ENCODE peak calls at places on chromosome 11, in eight cellular contexts. One of them, this sample, is unnamed.
A peak's percentile ranks its signal among the peaks of the same experiment; 100 is the strongest.

GRCh38 chr11:7591107-7591894 is 77.5 kb downstream of the PPFIBP2 start:
- DNase-seq in iPS DF 19.7: no peak
- DNase-seq in naive thymus-derived CD8-positive, alpha-beta T cell: no peak
- DNase-seq in RWPE1: no peak
- DNase-seq in NCI-H460: no peak
- DNase-seq in WTC11: no peak
- DNase-seq in NCI-H82: no peak
- DNase-seq in activated CD8-positive, alpha-beta memory T cell treated with anti-CD3 and anti-CD28 coated beads, Interleukin-2, amount 50 U/mL, for 48 hours: no peak
- DNase-seq in this sample: no peak

GRCh38 chr11:123251656-123252344 is 56.8 kb upstream of the CLMP start:
- DNase-seq in iPS DF 19.7: no peak
- DNase-seq in naive thymus-derived CD8-positive, alpha-beta T cell: no peak
- DNase-seq in RWPE1: no peak
- DNase-seq in NCI-H460: no peak
- DNase-seq in WTC11: no peak
- DNase-seq in NCI-H82: no peak
- DNase-seq in activated CD8-positive, alpha-beta memory T cell treated with anti-CD3 and anti-CD28 coated beads, Interleukin-2, amount 50 U/mL, for 48 hours: no peak
- DNase-seq in this sample: no peak

GRCh38 chr11:45915446-45915845 is 2.2 kb downstream of the PEX16 start:
- DNase-seq in iPS DF 19.7: no peak
- DNase-seq in naive thymus-derived CD8-positive, alpha-beta T cell: no peak
- DNase-seq in RWPE1: no peak
- DNase-seq in NCI-H460: no peak
- DNase-seq in WTC11: no peak
- DNase-seq in NCI-H82: no peak
- DNase-seq in activated CD8-positive, alpha-beta memory T cell treated with anti-CD3 and anti-CD28 coated beads, Interleukin-2, amount 50 U/mL, for 48 hours: no peak
- DNase-seq in this sample: no peak

GRCh38 chr11:101817536-101817935 is 97.3 kb upstream of the CEP126 start:
- DNase-seq in iPS DF 19.7: no peak
- DNase-seq in naive thymus-derived CD8-positive, alpha-beta T cell: no peak
- DNase-seq in RWPE1: no peak
- DNase-seq in NCI-H460: no peak
- DNase-seq in WTC11: no peak
- DNase-seq in NCI-H82: no peak
- DNase-seq in activated CD8-positive, alpha-beta memory T cell treated with anti-CD3 and anti-CD28 coated beads, Interleukin-2, amount 50 U/mL, for 48 hours: no peak
- DNase-seq in this sample: no peak

GRCh38 chr11:65182258-65183170 is 786 bp downstream of the CAPN1 start:
- DNase-seq in iPS DF 19.7: no peak
- DNase-seq in naive thymus-derived CD8-positive, alpha-beta T cell: no peak
- DNase-seq in RWPE1: peak; percentile 48
- DNase-seq in NCI-H460: no peak
- DNase-seq in WTC11: peak; percentile 81
- DNase-seq in NCI-H82: peak; percentile 42
- DNase-seq in activated CD8-positive, alpha-beta memory T cell treated with anti-CD3 and anti-CD28 coated beads, Interleukin-2, amount 50 U/mL, for 48 hours: peak; percentile 58
- DNase-seq in this sample: no peak

GRCh38 chr11:30567148-30567547 is 19.0 kb downstream of the MPPED2 start:
- DNase-seq in iPS DF 19.7: no peak
- DNase-seq in naive thymus-derived CD8-positive, alpha-beta T cell: no peak
- DNase-seq in RWPE1: no peak
- DNase-seq in NCI-H460: no peak
- DNase-seq in WTC11: no peak
- DNase-seq in NCI-H82: peak; percentile 30
- DNase-seq in activated CD8-positive, alpha-beta memory T cell treated with anti-CD3 and anti-CD28 coated beads, Interleukin-2, amount 50 U/mL, for 48 hours: no peak
- DNase-seq in this sample: no peak

GRCh38 chr11:95498731-95499396 is 267.9 kb upstream of the SESN3 start:
- DNase-seq in iPS DF 19.7: peak; percentile 69
- DNase-seq in naive thymus-derived CD8-positive, alpha-beta T cell: no peak
- DNase-seq in RWPE1: no peak
- DNase-seq in NCI-H460: no peak
- DNase-seq in WTC11: peak; percentile 68
- DNase-seq in NCI-H82: no peak
- DNase-seq in activated CD8-positive, alpha-beta memory T cell treated with anti-CD3 and anti-CD28 coated beads, Interleukin-2, amount 50 U/mL, for 48 hours: no peak
- DNase-seq in this sample: no peak

GRCh38 chr11:118241191-118242098 is 10.7 kb downstream of the MPZL3 start:
- DNase-seq in iPS DF 19.7: no peak
- DNase-seq in naive thymus-derived CD8-positive, alpha-beta T cell: no peak
- DNase-seq in RWPE1: peak; percentile 79
- DNase-seq in NCI-H460: no peak
- DNase-seq in WTC11: no peak
- DNase-seq in NCI-H82: no peak
- DNase-seq in activated CD8-positive, alpha-beta memory T cell treated with anti-CD3 and anti-CD28 coated beads, Interleukin-2, amount 50 U/mL, for 48 hours: peak; percentile 78
- DNase-seq in this sample: peak; percentile 91

GRCh38 chr11:94536386-94536785 is 7.3 kb upstream of the FUT4 start:
- DNase-seq in iPS DF 19.7: no peak
- DNase-seq in naive thymus-derived CD8-positive, alpha-beta T cell: no peak
- DNase-seq in RWPE1: no peak
- DNase-seq in NCI-H460: no peak
- DNase-seq in WTC11: no peak
- DNase-seq in NCI-H82: no peak
- DNase-seq in activated CD8-positive, alpha-beta memory T cell treated with anti-CD3 and anti-CD28 coated beads, Interleukin-2, amount 50 U/mL, for 48 hours: no peak
- DNase-seq in this sample: no peak

GRCh38 chr11:15208570-15209222 is 94.0 kb downstream of the INSC start:
- DNase-seq in iPS DF 19.7: peak; percentile 25
- DNase-seq in naive thymus-derived CD8-positive, alpha-beta T cell: peak; percentile 65
- DNase-seq in RWPE1: peak; percentile 77
- DNase-seq in NCI-H460: peak; percentile 41
- DNase-seq in WTC11: peak; percentile 90
- DNase-seq in NCI-H82: peak; percentile 77
- DNase-seq in activated CD8-positive, alpha-beta memory T cell treated with anti-CD3 and anti-CD28 coated beads, Interleukin-2, amount 50 U/mL, for 48 hours: peak; percentile 90
- DNase-seq in this sample: peak; percentile 24

GRCh38 chr11:69157156-69157821 is 1.6 kb downstream of the SMIM38 start:
- DNase-seq in iPS DF 19.7: no peak
- DNase-seq in naive thymus-derived CD8-positive, alpha-beta T cell: no peak
- DNase-seq in RWPE1: no peak
- DNase-seq in NCI-H460: no peak
- DNase-seq in WTC11: no peak
- DNase-seq in NCI-H82: peak; percentile 2
- DNase-seq in activated CD8-positive, alpha-beta memory T cell treated with anti-CD3 and anti-CD28 coated beads, Interleukin-2, amount 50 U/mL, for 48 hours: no peak
- DNase-seq in this sample: no peak

GRCh38 chr11:124075841-124076571 is 34.9 kb upstream of the OR10G7 start:
- DNase-seq in iPS DF 19.7: no peak
- DNase-seq in naive thymus-derived CD8-positive, alpha-beta T cell: peak; percentile 7
- DNase-seq in RWPE1: no peak
- DNase-seq in NCI-H460: peak; percentile 17
- DNase-seq in WTC11: peak; percentile 26
- DNase-seq in NCI-H82: no peak
- DNase-seq in activated CD8-positive, alpha-beta memory T cell treated with anti-CD3 and anti-CD28 coated beads, Interleukin-2, amount 50 U/mL, for 48 hours: peak; percentile 53
- DNase-seq in this sample: no peak

GRCh38 chr11:134474942-134475341 is 62.9 kb upstream of the B3GAT1 start:
- DNase-seq in iPS DF 19.7: no peak
- DNase-seq in naive thymus-derived CD8-positive, alpha-beta T cell: no peak
- DNase-seq in RWPE1: no peak
- DNase-seq in NCI-H460: no peak
- DNase-seq in WTC11: no peak
- DNase-seq in NCI-H82: no peak
- DNase-seq in activated CD8-positive, alpha-beta memory T cell treated with anti-CD3 and anti-CD28 coated beads, Interleukin-2, amount 50 U/mL, for 48 hours: no peak
- DNase-seq in this sample: no peak

GRCh38 chr11:36142439-36142838 is 146.8 kb downstream of the COMMD9 start:
- DNase-seq in iPS DF 19.7: no peak
- DNase-seq in naive thymus-derived CD8-positive, alpha-beta T cell: no peak
- DNase-seq in RWPE1: no peak
- DNase-seq in NCI-H460: no peak
- DNase-seq in WTC11: no peak
- DNase-seq in NCI-H82: peak; percentile 64
- DNase-seq in activated CD8-positive, alpha-beta memory T cell treated with anti-CD3 and anti-CD28 coated beads, Interleukin-2, amount 50 U/mL, for 48 hours: no peak
- DNase-seq in this sample: no peak

GRCh38 chr11:34650528-34650927 is 29.6 kb downstream of the EHF start:
- DNase-seq in iPS DF 19.7: no peak
- DNase-seq in naive thymus-derived CD8-positive, alpha-beta T cell: peak; percentile 32
- DNase-seq in RWPE1: no peak
- DNase-seq in NCI-H460: no peak
- DNase-seq in WTC11: no peak
- DNase-seq in NCI-H82: no peak
- DNase-seq in activated CD8-positive, alpha-beta memory T cell treated with anti-CD3 and anti-CD28 coated beads, Interleukin-2, amount 50 U/mL, for 48 hours: peak; percentile 80
- DNase-seq in this sample: peak; percentile 69

GRCh38 chr11:34263462-34264186 is 94.2 kb downstream of the ABTB2 start:
- DNase-seq in iPS DF 19.7: no peak
- DNase-seq in naive thymus-derived CD8-positive, alpha-beta T cell: no peak
- DNase-seq in RWPE1: peak; percentile 84
- DNase-seq in NCI-H460: no peak
- DNase-seq in WTC11: no peak
- DNase-seq in NCI-H82: no peak
- DNase-seq in activated CD8-positive, alpha-beta memory T cell treated with anti-CD3 and anti-CD28 coated beads, Interleukin-2, amount 50 U/mL, for 48 hours: no peak
- DNase-seq in this sample: no peak

GRCh38 chr11:62413060-62413696 is 5.7 kb upstream of the SCGB1A1 start:
- DNase-seq in iPS DF 19.7: no peak
- DNase-seq in naive thymus-derived CD8-positive, alpha-beta T cell: no peak
- DNase-seq in RWPE1: no peak
- DNase-seq in NCI-H460: no peak
- DNase-seq in WTC11: no peak
- DNase-seq in NCI-H82: no peak
- DNase-seq in activated CD8-positive, alpha-beta memory T cell treated with anti-CD3 and anti-CD28 coated beads, Interleukin-2, amount 50 U/mL, for 48 hours: no peak
- DNase-seq in this sample: no peak

GRCh38 chr11:17313349-17314231 is 37.1 kb downstream of the NUCB2 start:
- DNase-seq in iPS DF 19.7: no peak
- DNase-seq in naive thymus-derived CD8-positive, alpha-beta T cell: no peak
- DNase-seq in RWPE1: no peak
- DNase-seq in NCI-H460: no peak
- DNase-seq in WTC11: no peak
- DNase-seq in NCI-H82: no peak
- DNase-seq in activated CD8-positive, alpha-beta memory T cell treated with anti-CD3 and anti-CD28 coated beads, Interleukin-2, amount 50 U/mL, for 48 hours: no peak
- DNase-seq in this sample: no peak

GRCh38 chr11:67441731-67442401 is 1.4 kb downstream of the CORO1B start:
- DNase-seq in iPS DF 19.7: no peak
- DNase-seq in naive thymus-derived CD8-positive, alpha-beta T cell: no peak
- DNase-seq in RWPE1: no peak
- DNase-seq in NCI-H460: no peak
- DNase-seq in WTC11: no peak
- DNase-seq in NCI-H82: no peak
- DNase-seq in activated CD8-positive, alpha-beta memory T cell treated with anti-CD3 and anti-CD28 coated beads, Interleukin-2, amount 50 U/mL, for 48 hours: no peak
- DNase-seq in this sample: no peak

GRCh38 chr11:2451916-2452694 is 7.3 kb downstream of the KCNQ1 start:
- DNase-seq in iPS DF 19.7: no peak
- DNase-seq in naive thymus-derived CD8-positive, alpha-beta T cell: no peak
- DNase-seq in RWPE1: no peak
- DNase-seq in NCI-H460: no peak
- DNase-seq in WTC11: peak; percentile 8
- DNase-seq in NCI-H82: no peak
- DNase-seq in activated CD8-positive, alpha-beta memory T cell treated with anti-CD3 and anti-CD28 coated beads, Interleukin-2, amount 50 U/mL, for 48 hours: peak; percentile 33
- DNase-seq in this sample: no peak

GRCh38 chr11:125036933-125037332 is 26.2 kb upstream of the SLC37A2 start:
- DNase-seq in iPS DF 19.7: no peak
- DNase-seq in naive thymus-derived CD8-positive, alpha-beta T cell: no peak
- DNase-seq in RWPE1: peak; percentile 9
- DNase-seq in NCI-H460: no peak
- DNase-seq in WTC11: no peak
- DNase-seq in NCI-H82: no peak
- DNase-seq in activated CD8-positive, alpha-beta memory T cell treated with anti-CD3 and anti-CD28 coated beads, Interleukin-2, amount 50 U/mL, for 48 hours: no peak
- DNase-seq in this sample: no peak

GRCh38 chr11:117303101-117303500 is 12.0 kb downstream of the BACE1-AS start:
- DNase-seq in iPS DF 19.7: no peak
- DNase-seq in naive thymus-derived CD8-positive, alpha-beta T cell: no peak
- DNase-seq in RWPE1: no peak
- DNase-seq in NCI-H460: no peak
- DNase-seq in WTC11: no peak
- DNase-seq in NCI-H82: no peak
- DNase-seq in activated CD8-positive, alpha-beta memory T cell treated with anti-CD3 and anti-CD28 coated beads, Interleukin-2, amount 50 U/mL, for 48 hours: no peak
- DNase-seq in this sample: no peak

GRCh38 chr11:61513143-61513740 is 4.7 kb downstream of the LRRC10B start:
- DNase-seq in iPS DF 19.7: no peak
- DNase-seq in naive thymus-derived CD8-positive, alpha-beta T cell: no peak
- DNase-seq in RWPE1: no peak
- DNase-seq in NCI-H460: no peak
- DNase-seq in WTC11: no peak
- DNase-seq in NCI-H82: peak; percentile 43
- DNase-seq in activated CD8-positive, alpha-beta memory T cell treated with anti-CD3 and anti-CD28 coated beads, Interleukin-2, amount 50 U/mL, for 48 hours: no peak
- DNase-seq in this sample: no peak

GRCh38 chr11:2581931-2582435 is 117.8 kb downstream of the KCNQ1OT1 start:
- DNase-seq in iPS DF 19.7: no peak
- DNase-seq in naive thymus-derived CD8-positive, alpha-beta T cell: no peak
- DNase-seq in RWPE1: no peak
- DNase-seq in NCI-H460: no peak
- DNase-seq in WTC11: peak; percentile 10
- DNase-seq in NCI-H82: no peak
- DNase-seq in activated CD8-positive, alpha-beta memory T cell treated with anti-CD3 and anti-CD28 coated beads, Interleukin-2, amount 50 U/mL, for 48 hours: peak; percentile 36
- DNase-seq in this sample: no peak

GRCh38 chr11:48083427-48083826 is 103.1 kb downstream of the PTPRJ start:
- DNase-seq in iPS DF 19.7: no peak
- DNase-seq in naive thymus-derived CD8-positive, alpha-beta T cell: no peak
- DNase-seq in RWPE1: no peak
- DNase-seq in NCI-H460: no peak
- DNase-seq in WTC11: no peak
- DNase-seq in NCI-H82: no peak
- DNase-seq in activated CD8-positive, alpha-beta memory T cell treated with anti-CD3 and anti-CD28 coated beads, Interleukin-2, amount 50 U/mL, for 48 hours: no peak
- DNase-seq in this sample: no peak

GRCh38 chr11:64870176-64870892 is 8.1 kb downstream of the EHD1 start:
- DNase-seq in iPS DF 19.7: no peak
- DNase-seq in naive thymus-derived CD8-positive, alpha-beta T cell: no peak
- DNase-seq in RWPE1: no peak
- DNase-seq in NCI-H460: no peak
- DNase-seq in WTC11: no peak
- DNase-seq in NCI-H82: no peak
- DNase-seq in activated CD8-positive, alpha-beta memory T cell treated with anti-CD3 and anti-CD28 coated beads, Interleukin-2, amount 50 U/mL, for 48 hours: no peak
- DNase-seq in this sample: no peak

GRCh38 chr11:17230867-17231851 is 23.4 kb upstream of the PIK3C2A start:
- DNase-seq in iPS DF 19.7: no peak
- DNase-seq in naive thymus-derived CD8-positive, alpha-beta T cell: no peak
- DNase-seq in RWPE1: no peak
- DNase-seq in NCI-H460: no peak
- DNase-seq in WTC11: no peak
- DNase-seq in NCI-H82: no peak
- DNase-seq in activated CD8-positive, alpha-beta memory T cell treated with anti-CD3 and anti-CD28 coated beads, Interleukin-2, amount 50 U/mL, for 48 hours: no peak
- DNase-seq in this sample: no peak

GRCh38 chr11:20336056-20336455 is 27.5 kb upstream of the HTATIP2 start:
- DNase-seq in iPS DF 19.7: no peak
- DNase-seq in naive thymus-derived CD8-positive, alpha-beta T cell: no peak
- DNase-seq in RWPE1: no peak
- DNase-seq in NCI-H460: no peak
- DNase-seq in WTC11: no peak
- DNase-seq in NCI-H82: no peak
- DNase-seq in activated CD8-positive, alpha-beta memory T cell treated with anti-CD3 and anti-CD28 coated beads, Interleukin-2, amount 50 U/mL, for 48 hours: no peak
- DNase-seq in this sample: no peak

GRCh38 chr11:11980841-11981308 is 27.6 kb downstream of the DKK3 start:
- DNase-seq in iPS DF 19.7: no peak
- DNase-seq in naive thymus-derived CD8-positive, alpha-beta T cell: no peak
- DNase-seq in RWPE1: no peak
- DNase-seq in NCI-H460: no peak
- DNase-seq in WTC11: no peak
- DNase-seq in NCI-H82: no peak
- DNase-seq in activated CD8-positive, alpha-beta memory T cell treated with anti-CD3 and anti-CD28 coated beads, Interleukin-2, amount 50 U/mL, for 48 hours: no peak
- DNase-seq in this sample: no peak

GRCh38 chr11:1832181-1832988 is 2.4 kb upstream of the SYT8 start:
- DNase-seq in iPS DF 19.7: no peak
- DNase-seq in naive thymus-derived CD8-positive, alpha-beta T cell: peak; percentile 81
- DNase-seq in RWPE1: no peak
- DNase-seq in NCI-H460: peak; percentile 15
- DNase-seq in WTC11: peak; percentile 77
- DNase-seq in NCI-H82: peak; percentile 51
- DNase-seq in activated CD8-positive, alpha-beta memory T cell treated with anti-CD3 and anti-CD28 coated beads, Interleukin-2, amount 50 U/mL, for 48 hours: peak; percentile 94
- DNase-seq in this sample: peak; percentile 36

GRCh38 chr11:76810151-76810853 is 27.1 kb downstream of the TSKU start:
- DNase-seq in iPS DF 19.7: no peak
- DNase-seq in naive thymus-derived CD8-positive, alpha-beta T cell: no peak
- DNase-seq in RWPE1: peak; percentile 42
- DNase-seq in NCI-H460: no peak
- DNase-seq in WTC11: no peak
- DNase-seq in NCI-H82: peak; percentile 39
- DNase-seq in activated CD8-positive, alpha-beta memory T cell treated with anti-CD3 and anti-CD28 coated beads, Interleukin-2, amount 50 U/mL, for 48 hours: no peak
- DNase-seq in this sample: no peak

GRCh38 chr11:62004473-62004872 is 37.0 kb upstream of the FTH1 start:
- DNase-seq in iPS DF 19.7: no peak
- DNase-seq in naive thymus-derived CD8-positive, alpha-beta T cell: no peak
- DNase-seq in RWPE1: no peak
- DNase-seq in NCI-H460: no peak
- DNase-seq in WTC11: no peak
- DNase-seq in NCI-H82: no peak
- DNase-seq in activated CD8-positive, alpha-beta memory T cell treated with anti-CD3 and anti-CD28 coated beads, Interleukin-2, amount 50 U/mL, for 48 hours: no peak
- DNase-seq in this sample: no peak

GRCh38 chr11:69122337-69122641 is 33.4 kb upstream of the SMIM38 start:
- DNase-seq in iPS DF 19.7: no peak
- DNase-seq in naive thymus-derived CD8-positive, alpha-beta T cell: no peak
- DNase-seq in RWPE1: no peak
- DNase-seq in NCI-H460: no peak
- DNase-seq in WTC11: no peak
- DNase-seq in NCI-H82: no peak
- DNase-seq in activated CD8-positive, alpha-beta memory T cell treated with anti-CD3 and anti-CD28 coated beads, Interleukin-2, amount 50 U/mL, for 48 hours: no peak
- DNase-seq in this sample: no peak

GRCh38 chr11:69683764-69684333 is 8.7 kb upstream of the LTO1 start:
- DNase-seq in iPS DF 19.7: no peak
- DNase-seq in naive thymus-derived CD8-positive, alpha-beta T cell: no peak
- DNase-seq in RWPE1: peak; percentile 23
- DNase-seq in NCI-H460: no peak
- DNase-seq in WTC11: peak; percentile 75
- DNase-seq in NCI-H82: peak; percentile 10
- DNase-seq in activated CD8-positive, alpha-beta memory T cell treated with anti-CD3 and anti-CD28 coated beads, Interleukin-2, amount 50 U/mL, for 48 hours: no peak
- DNase-seq in this sample: peak; percentile 1

This sample was measured in GDM1.